ENCODE peak calls at places on chromosomes 13 and 19, in eight cellular contexts. L, I, U, G, C, N, E and X are unnamed samples.

GRCh38 chr13:85313761-85314503 is 485.3 kb downstream of the SLITRK6 start:
- DNase-seq in L (peak; percentile 27), G (peak; percentile 75), I (peak; percentile 11), E (no peak), C (no peak), U (no peak), N (peak; percentile 14), X (peak; percentile 12)

GRCh38 chr19:48618278-48618915 is 581 bp downstream of the RPL18 start:
- DNase-seq in L (no peak), G (no peak), I (no peak), C (no peak), U (no peak), E (no peak), N (no peak), X (no peak)

GRCh38 chr19:37725181-37725580 is 5.6 kb upstream of the ZNF607 start:
- DNase-seq in N (no peak), U (no peak), C (no peak), E (no peak), L (peak; percentile 2), I (no peak), G (no peak), X (no peak)

GRCh38 chr13:26424181-26424580 is 133.3 kb upstream of the WASF3 start:
- DNase-seq in U (no peak), I (no peak), E (no peak), L (no peak), C (no peak), G (no peak), N (no peak), X (no peak)

GRCh38 chr13:97256343-97256783 is 34.2 kb downstream of the MBNL2 start:
- DNase-seq in I (peak; percentile 93), N (peak; percentile 89), G (peak; percentile 21), U (no peak), L (peak; percentile 97), C (no peak), E (no peak), X (no peak)

GRCh38 chr19:38115264-38115802 is 108.7 kb downstream of the DPF1 start:
- DNase-seq in I (no peak), G (no peak), N (no peak), U (no peak), C (no peak), E (no peak), L (no peak), X (no peak)

GRCh38 chr19:44576843-44577565 is 36.4 kb upstream of the IGSF23 start:
- DNase-seq in I (peak; percentile 56), U (peak; percentile 38), E (no peak), L (peak; percentile 47), C (peak; percentile 11), G (peak; percentile 45), N (peak; percentile 41), X (peak; percentile 49)

GRCh38 chr19:728011-728410 is 19.3 kb downstream of the PALM start:
- DNase-seq in E (no peak), I (no peak), U (no peak), N (no peak), G (peak; percentile 51), L (no peak), C (no peak), X (peak; percentile 57)

GRCh38 chr13:63092461-63092860 is 1676.8 kb upstream of the PCDH20 start:
- DNase-seq in L (peak; percentile 39), I (no peak), C (no peak), E (no peak), N (no peak), G (no peak), U (no peak), X (no peak)

GRCh38 chr19:14404322-14404721 is 14.8 kb downstream of the DDX39A start:
- DNase-seq in L (no peak), I (no peak), U (no peak), E (no peak), C (no peak), N (no peak), G (no peak), X (no peak)

GRCh38 chr19:48617146-48617937 is 1.6 kb downstream of the RPL18 start:
- DNase-seq in L (no peak), E (no peak), I (no peak), G (no peak), C (no peak), U (no peak), N (no peak), X (no peak)

GRCh38 chr13:94550030-94550738 is 45.8 kb downstream of the TGDS start:
- DNase-seq in L (peak; percentile 57), I (peak; percentile 52), G (peak; percentile 83), C (no peak), U (no peak), N (peak; percentile 57), E (no peak), X (no peak)

GRCh38 chr19:34555447-34555846 is 73.9 kb downstream of the WTIP start:
- DNase-seq in N (no peak), I (peak; percentile 3), E (no peak), U (peak; percentile 4), G (peak; percentile 26), C (no peak), L (peak; percentile 22), X (peak; percentile 15)

GRCh38 chr13:63910406-63910957 is 2494.8 kb upstream of the PCDH20 start:
- DNase-seq in N (no peak), U (no peak), C (no peak), E (no peak), G (peak; percentile 0), L (peak; percentile 14), I (no peak), X (peak; percentile 62)